ENCODE peak calls at places on chromosomes 6 and 20, in six cellular contexts. V is NCI-H446 treated with DMSO at 0.1 percent for 48 hours; O is stimulated activated CD4-positive, alpha-beta T cell treated with anti-CD3 and anti-CD28 coated beads, Interleukin-4, amount 100 ng/mL, for 1 hour; C is B cell; K is NCI-H1092 treated with DMSO at 0.1 percent for 48 hours; T is brain microvascular endothelial cell. W is an unnamed sample.

GRCh38 chr6:6230286-6230685 is 90.2 kb downstream of the F13A1 start:
- DNase-seq in K (no peak), O (no peak), T (no peak), C (no peak), V (no peak), W (no peak)

GRCh38 chr6:38708483-38708882 is 5.5 kb upstream of the GLO1 start:
- DNase-seq in K (no peak), T (no peak), O (no peak), C (no peak), V (no peak), W (no peak)

GRCh38 chr6:5151295-5151954 is 66.3 kb downstream of the PPP1R3G start:
- DNase-seq in O (no peak), K (no peak), C (no peak), T (no peak), V (no peak), W (no peak)

GRCh38 chr6:5936611-5937010 is 70.1 kb downstream of the NRN1 start:
- DNase-seq in O (no peak), V (no peak), T (no peak), K (no peak), C (no peak), W (no peak)

GRCh38 chr20:47400685-47401084 is 44.2 kb upstream of the ZMYND8 start:
- DNase-seq in T (no peak), C (no peak), K (no peak), O (no peak), V (no peak), W (no peak)

GRCh38 chr20:59923514-59923913 is 9.9 kb downstream of the SYCP2 start:
- DNase-seq in V (no peak), C (no peak), K (no peak), T (no peak), O (no peak), W (no peak)

GRCh38 chr6:97095466-97095865 is 170.9 kb downstream of the KLHL32 start:
- DNase-seq in K (no peak), V (no peak), T (no peak), C (no peak), O (no peak), W (no peak)

GRCh38 chr6:100126682-100127484 is 132.9 kb upstream of the MCHR2 start:
- DNase-seq in V (no peak), C (no peak), K (no peak), O (no peak), T (no peak), W (no peak)

GRCh38 chr6:130967502-130968469 is 95.3 kb downstream of the EPB41L2 start:
- DNase-seq in T (peak), C (no peak), K (no peak), V (no peak), O (no peak), W (peak)

GRCh38 chr6:127367023-127367375 is 23.6 kb upstream of the ECHDC1 start:
- DNase-seq in C (no peak), K (no peak), O (no peak), V (no peak), T (no peak), W (no peak)

GRCh38 chr6:150403458-150404245 is 34.8 kb downstream of the IYD start:
- DNase-seq in V (no peak), T (peak), K (peak), O (no peak), C (no peak), W (no peak)

GRCh38 chr6:30983439-30983838 is at the start of gene MUC21:
- DNase-seq in V (no peak), C (no peak), K (no peak), T (no peak), O (no peak), W (no peak)

GRCh38 chr20:45833883-45834796 is 541 bp downstream of the SNX21 start:
- DNase-seq in O (peak), C (peak), V (peak), K (peak), T (no peak), W (peak)

GRCh38 chr6:82337688-82338257 is 25.8 kb upstream of the TPBG start:
- DNase-seq in K (no peak), C (no peak), V (no peak), O (no peak), T (no peak), W (no peak)

GRCh38 chr6:105795913-105796517 is 290.1 kb upstream of the PRDM1 start:
- DNase-seq in K (no peak), O (no peak), V (no peak), T (no peak), C (no peak), W (no peak)

W was measured in retina.